ENCODE peak calls at places on chromosomes 13 and 19, in ten cellular contexts. G is naive thymus-derived CD4-positive, alpha-beta T cell; A is mesenchymal stem cell; L is AG04450; T is sigmoid colon; R is breast epithelium; C is heart left ventricle; O is lower lobe of right lung; I is dorsolateral prefrontal cortex; J is body of pancreas. Z is an unnamed sample. For H3K27me3, the result is how much of the 10 kb centered on the place peaks cover.

GRCh38 chr19:28793391-28794168 is 419.4 kb downstream of the UQCRFS1 start:
- DNase-seq in C (peak), J (peak), A (no peak), R (no peak), O (no peak), T (no peak), I (no peak), G (no peak), L (no peak), Z (no peak)

GRCh38 chr19:6233051-6233826 is 46.5 kb downstream of the MLLT1 start:
- DNase-seq in A (no peak), T (no peak), J (peak), G (no peak), O (peak), R (peak), C (peak), L (no peak), I (no peak), Z (peak)

GRCh38 chr13:53105881-53106280 is 77.3 kb downstream of the OLFM4 start:
- DNase-seq in J (peak), L (no peak), T (no peak), A (no peak), I (no peak), C (no peak), O (no peak), G (no peak), R (no peak), Z (no peak)

GRCh38 chr13:92164822-92165221 is 766.4 kb downstream of the GPC5 start:
- DNase-seq in O (no peak), J (no peak), G (no peak), L (no peak), I (no peak), T (no peak), C (no peak), A (no peak), R (no peak), Z (no peak)

GRCh38 chr19:7078007-7078406 is 8.5 kb downstream of the ZNF557 start:
- DNase-seq in I (no peak), T (no peak), C (no peak), A (peak), J (no peak), G (no peak), O (no peak), R (no peak), L (no peak), Z (no peak)

GRCh38 chr13:93534181-93534700 is 307.6 kb downstream of the GPC6 start:
- DNase-seq in T (peak), C (no peak), O (no peak), J (no peak), G (no peak), L (no peak), A (peak), I (no peak), R (no peak), Z (no peak)

GRCh38 chr13:97385146-97385545 is 48.8 kb upstream of the RAP2A start:
- DNase-seq in I (no peak), J (no peak), T (no peak), R (no peak), G (no peak), O (no peak), A (peak), L (no peak), C (no peak), Z (no peak)

GRCh38 chr19:40576585-40577451 is at the start of gene SHKBP1:
- DNase-seq in A (peak), I (peak), O (peak), J (peak), R (peak), C (peak), L (peak), T (peak), G (peak), Z (peak)

GRCh38 chr13:28181413-28181812 is 43.1 kb downstream of the PAN3 start:
- DNase-seq in T (no peak), R (no peak), L (no peak), J (no peak), O (no peak), C (no peak), I (no peak), A (peak), G (no peak), Z (peak)

GRCh38 chr19:7149956-7150705 is 80.6 kb downstream of the ZNF557 start:
- DNase-seq in I (no peak), G (no peak), R (no peak), J (no peak), L (no peak), O (no peak), C (no peak), T (peak), A (no peak), Z (no peak)

GRCh38 chr13:109362606-109363005 is 423.8 kb downstream of the IRS2 start:
- DNase-seq in R (no peak), T (no peak), L (no peak), J (no peak), I (no peak), A (no peak), G (no peak), O (no peak), C (no peak), Z (no peak)

GRCh38 chr13:105982219-105982618 is 553.2 kb downstream of the EFNB2 start:
- DNase-seq in A (no peak), G (no peak), L (no peak), C (no peak), J (no peak), I (no peak), T (no peak), R (no peak), O (no peak), Z (no peak)

GRCh38 chr13:102872531-102872930 is 26.7 kb downstream of the ERCC5 start:
- DNase-seq in G (no peak), T (no peak), O (no peak), R (no peak), I (no peak), C (no peak), L (no peak), A (no peak), J (no peak), Z (no peak)

GRCh38 chr13:79711631-79712030 is 230.7 kb downstream of the NDFIP2 start:
- DNase-seq in J (no peak), A (no peak), O (no peak), C (no peak), G (no peak), R (no peak), L (no peak), T (no peak), I (no peak), Z (peak)

GRCh38 chr13:103772576-103772975 is 706.4 kb upstream of the SLC10A2 start:
- DNase-seq in C (no peak), O (no peak), I (no peak), T (no peak), R (no peak), A (no peak), G (no peak), J (no peak), L (no peak), Z (no peak)

GRCh38 chr13:101520672-101521071 is 68.2 kb downstream of the ITGBL1 start:
- DNase-seq in J (no peak), R (no peak), O (no peak), A (peak), G (no peak), L (peak), I (no peak), C (no peak), T (no peak), Z (no peak)

GRCh38 chr13:21913010-21913409 is 242.1 kb downstream of the FGF9 start:
- DNase-seq in R (no peak), I (no peak), J (no peak), G (no peak), O (no peak), T (no peak), L (no peak), C (no peak), A (no peak), Z (peak)

GRCh38 chr19:45297674-45298073 is 25.0 kb downstream of the CKM start:
- DNase-seq in C (no peak), A (no peak), T (no peak), O (no peak), J (no peak), G (no peak), L (no peak), R (no peak), I (no peak), Z (no peak)

GRCh38 chr19:42471554-42472249 is 29.0 kb upstream of the CXCL17 start:
- DNase-seq in G (no peak), A (no peak), T (no peak), C (no peak), J (peak), I (no peak), R (peak), O (no peak), L (no peak), Z (peak)

GRCh38 chr19:50264483-50265186 is 61.2 kb downstream of the MYH14 start:
- DNase-seq in C (no peak), J (no peak), T (no peak), O (no peak), G (no peak), I (no peak), L (no peak), R (no peak), A (no peak), Z (no peak)

GRCh38 chr13:30872195-30872594 is 33.9 kb upstream of the MEDAG start:
- DNase-seq in O (no peak), R (no peak), C (no peak), J (no peak), I (no peak), G (no peak), L (no peak), T (no peak), A (no peak), Z (no peak)

GRCh38 chr13:86510792-86511191 is 711.6 kb upstream of the SLITRK6 start:
- DNase-seq in R (no peak), G (no peak), J (no peak), L (no peak), C (no peak), A (no peak), I (no peak), O (no peak), T (no peak), Z (no peak)

GRCh38 chr13:109593230-109593629 is 193.2 kb downstream of the IRS2 start:
- DNase-seq in R (no peak), J (no peak), I (no peak), O (no peak), G (no peak), L (no peak), C (no peak), A (no peak), T (no peak), Z (no peak)

GRCh38 chr13:50989476-50989875 is 79.9 kb downstream of the RNASEH2B start:
- DNase-seq in J (no peak), I (no peak), A (peak), R (no peak), G (no peak), L (no peak), C (no peak), O (no peak), T (no peak), Z (no peak)

GRCh38 chr13:47546265-47546962 is 454.7 kb downstream of the SUCLA2 start:
- DNase-seq in L (no peak), J (no peak), O (no peak), I (no peak), T (no peak), R (no peak), A (peak), G (no peak), C (no peak), Z (no peak)

GRCh38 chr19:44640518-44640917 is 3.2 kb upstream of the PVR start:
- DNase-seq in J (no peak), G (no peak), T (no peak), C (no peak), L (no peak), R (no peak), A (peak), O (no peak), I (no peak), Z (no peak)

GRCh38 chr13:39676315-39676876 is 20.9 kb downstream of the COG6 start:
- DNase-seq in T (no peak), R (no peak), L (no peak), C (no peak), I (no peak), A (peak), G (peak), J (peak), O (no peak), Z (peak)

GRCh38 chr13:80888421-80888820 is 547.5 kb upstream of the SPRY2 start:
- DNase-seq in J (no peak), G (no peak), C (no peak), T (no peak), L (no peak), R (no peak), A (no peak), I (no peak), O (no peak), Z (no peak)

GRCh38 chr19:31427857-31428256 is 78.6 kb upstream of the TSHZ3 start:
- DNase-seq in R (no peak), C (no peak), L (no peak), J (no peak), A (no peak), T (no peak), I (no peak), G (no peak), O (no peak), Z (no peak)

GRCh38 chr13:83274679-83275078 is 607.6 kb downstream of the SLITRK1 start:
- DNase-seq in R (no peak), O (no peak), G (no peak), C (no peak), I (no peak), J (no peak), T (no peak), L (no peak), A (no peak), Z (no peak)

GRCh38 chr13:45206340-45206739 is 5.5 kb upstream of the KCTD4 start:
- DNase-seq in C (no peak), G (no peak), A (peak), J (no peak), I (no peak), T (no peak), R (no peak), L (peak), O (no peak), Z (peak)

GRCh38 chr13:25169951-25170553 is 2.0 kb downstream of the AMER2 start:
- DNase-seq in O (no peak), L (no peak), T (no peak), R (no peak), C (no peak), G (no peak), I (peak), J (no peak), A (no peak), Z (no peak)

GRCh38 chr19:1786668-1787067 is 25.4 kb downstream of the ATP8B3 start:
- DNase-seq in I (no peak), A (no peak), T (no peak), J (no peak), G (no peak), C (no peak), O (no peak), L (no peak), R (no peak), Z (no peak)

GRCh38 chr19:1787116-1787515 is 25.0 kb downstream of the ATP8B3 start:
- DNase-seq in C (no peak), R (no peak), G (no peak), T (no peak), J (no peak), A (no peak), O (no peak), I (no peak), L (no peak), Z (no peak)

GRCh38 chr19:1783354-1783753 is 28.7 kb downstream of the ATP8B3 start:
- DNase-seq in O (no peak), L (no peak), A (no peak), T (no peak), G (no peak), I (no peak), J (no peak), C (no peak), R (no peak), Z (no peak)

GRCh38 chr19:1783874-1784273 is 28.2 kb downstream of the ATP8B3 start:
- DNase-seq in J (no peak), C (no peak), R (no peak), O (no peak), G (no peak), I (no peak), T (no peak), A (no peak), L (no peak), Z (no peak)

DNA sequence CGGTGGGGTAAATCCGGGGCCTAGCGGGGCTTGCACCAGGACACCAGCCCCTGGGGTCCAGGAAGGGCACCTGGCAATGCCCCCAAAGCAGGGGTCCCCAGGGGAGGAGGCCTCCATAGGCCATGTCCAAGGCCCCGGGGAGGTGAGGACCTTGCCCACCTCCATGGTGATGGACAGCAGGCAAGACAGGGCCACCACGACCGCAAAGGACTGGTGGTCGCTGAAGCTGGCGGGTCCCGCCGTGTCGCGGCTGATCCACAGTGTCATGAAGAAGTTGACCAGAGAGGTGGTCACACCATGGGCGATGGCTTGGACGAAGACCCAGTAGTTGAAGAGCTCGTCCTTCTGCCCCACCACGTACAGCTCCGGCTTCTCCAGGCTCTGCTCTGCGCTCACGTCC is 26.8 kb downstream of the ATP8B3 start:
- DNase-seq in C (no peak), A (no peak), L (no peak), O (no peak), R (no peak), T (no peak), G (no peak), J (no peak), I (no peak), Z (no peak)
- H3K27me3 ChIP-seq in C (under half), A (half or more), L (under half), O (half or more), R (under half), T (under half), G (under half), J (under half), I (under half), Z (under half)

GRCh38 chr19:13017306-13018036 is 22.2 kb downstream of the NFIX start:
- DNase-seq in C (no peak), J (no peak), T (no peak), A (no peak), G (no peak), L (no peak), R (no peak), O (no peak), I (no peak), Z (no peak)
- H3K27ac ChIP-seq in C (peak), J (peak), T (peak), A (no peak), G (no peak), L (peak), R (peak), O (peak), I (peak), Z (no peak)

DNA sequence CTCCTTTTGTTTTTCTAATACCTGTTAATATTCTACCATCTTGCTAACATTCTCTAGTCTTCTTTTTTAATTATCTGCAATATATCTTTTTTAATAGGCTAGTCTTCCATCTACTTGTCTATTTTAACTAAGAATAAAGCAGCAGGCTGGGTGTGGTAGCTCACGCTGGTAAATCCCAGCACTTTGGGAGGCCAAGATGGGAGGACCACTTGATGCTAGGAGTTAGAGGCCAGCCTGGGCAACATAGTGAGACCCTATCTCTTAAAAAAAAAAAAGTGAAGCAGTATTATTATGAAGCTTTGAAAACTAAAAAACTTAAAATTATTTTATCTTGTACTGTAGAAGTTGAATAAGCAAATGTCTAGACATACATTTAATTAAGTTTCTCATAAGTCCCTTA is 3.3 kb downstream of the UTP14C start:
- DNase-seq in T (no peak), O (no peak), G (no peak), L (no peak), C (no peak), A (no peak), R (no peak), I (no peak), J (no peak), Z (no peak)
- H3K27me3 ChIP-seq in T (under half), O (under half), G (under half), L (under half), C (under half), A (under half), R (under half), I (under half), J (under half), Z (under half)

DNA sequence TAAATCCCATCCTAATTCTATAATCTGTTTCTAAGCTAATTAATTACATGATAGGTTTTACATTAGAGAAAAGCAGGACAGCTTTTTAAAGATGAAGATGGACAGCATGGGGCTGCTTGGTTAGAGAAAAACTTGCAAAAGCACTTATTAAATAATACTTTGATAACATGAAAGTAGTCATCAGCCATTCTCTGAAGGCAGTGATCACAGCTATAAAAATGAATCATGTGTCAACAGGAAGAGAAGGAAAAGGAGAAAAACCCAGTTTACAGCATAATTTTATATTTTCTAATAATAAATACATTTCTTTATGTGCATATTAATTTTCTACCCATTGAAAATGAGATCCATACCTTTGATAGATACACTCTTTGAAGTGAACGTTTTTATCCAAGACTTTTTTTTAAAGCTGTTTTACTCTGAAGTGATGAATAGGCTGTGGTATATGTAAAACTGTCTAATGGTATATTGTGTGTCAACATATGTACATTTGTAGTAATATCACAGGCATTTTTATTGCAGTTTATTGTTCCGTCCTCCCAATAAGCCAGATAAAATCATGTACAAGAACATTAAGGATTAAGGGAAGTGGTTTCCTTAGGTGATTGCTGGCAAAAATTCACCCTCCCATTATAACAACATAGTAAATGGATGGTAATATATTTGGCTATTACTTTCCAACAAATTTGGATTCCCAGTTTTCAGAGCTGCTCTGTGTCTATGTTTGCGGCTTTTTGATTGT is 1.4 kb upstream of the KLF5 start:
- DNase-seq in R (no peak), G (no peak), J (no peak), T (no peak), O (no peak), L (no peak), A (no peak), I (no peak), C (no peak), Z (no peak)
- H3K27ac ChIP-seq in R (no peak), G (no peak), J (no peak), T (no peak), O (no peak), L (no peak), A (no peak), I (no peak), C (no peak), Z (no peak)

GRCh38 chr13:99968521-99969367 is 2.8 kb downstream of the ZIC5 start:
- DNase-seq in L (no peak), J (no peak), O (no peak), A (no peak), C (no peak), R (no peak), G (no peak), I (no peak), T (peak), Z (no peak)

GRCh38 chr13:99967884-99968520 is 3.6 kb downstream of the ZIC5 start:
- DNase-seq in I (no peak), C (no peak), O (no peak), T (peak), R (no peak), G (no peak), L (no peak), A (no peak), J (no peak), Z (no peak)

GRCh38 chr13:99965329-99966000 is 6.1 kb downstream of the ZIC5 start:
- DNase-seq in T (peak), I (no peak), R (no peak), A (no peak), C (no peak), J (no peak), L (no peak), O (no peak), G (no peak), Z (no peak)

GRCh38 chr13:99969368-99969933 is 2.1 kb downstream of the ZIC5 start:
- DNase-seq in J (no peak), O (no peak), I (no peak), A (no peak), L (no peak), G (no peak), R (no peak), T (no peak), C (no peak), Z (no peak)

GRCh38 chr13:99967498-99967883 is 4.1 kb downstream of the ZIC5 start:
- DNase-seq in O (no peak), I (no peak), R (no peak), J (no peak), G (no peak), T (no peak), L (no peak), A (no peak), C (no peak), Z (no peak)
- H3K27me3 ChIP-seq in O (half or more), I (half or more), R (under half), J (under half), G (under half), T (half or more), L (half or more), A (half or more), C (half or more), Z (under half)

GRCh38 chr13:32811297-32811800 is 204.9 kb upstream of the KL start:
- DNase-seq in J (no peak), T (no peak), L (no peak), O (no peak), C (no peak), I (no peak), G (peak), A (peak), R (no peak), Z (peak)
- H3K27ac ChIP-seq in J (no peak), T (no peak), L (peak), O (no peak), C (no peak), I (no peak), G (no peak), A (no peak), R (no peak), Z (no peak)